ENCODE peak calls at places on chromosomes 1 and 21, in eight cellular contexts. One of them, this sample, is unnamed.

GRCh38 chr1:220189750-220190347 is 82.4 kb downstream of the RAB3GAP2 start:
- DNase-seq in right atrium auricular region: no peak
- DNase-seq in heart left ventricle: no peak
- DNase-seq in IMR-90: peak; percentile 37
- DNase-seq in foreskin keratinocyte: no peak
- DNase-seq in stomach: no peak
- DNase-seq in DND-41: no peak
- DNase-seq in aorta: no peak
- DNase-seq in this sample: no peak

GRCh38 chr1:8439015-8439702 is 121.2 kb downstream of the SLC45A1 start:
- DNase-seq in right atrium auricular region: peak; percentile 86
- DNase-seq in heart left ventricle: peak; percentile 88
- DNase-seq in IMR-90: peak; percentile 88
- DNase-seq in foreskin keratinocyte: no peak
- DNase-seq in stomach: peak; percentile 76
- DNase-seq in DND-41: no peak
- DNase-seq in aorta: peak; percentile 90
- DNase-seq in this sample: peak; percentile 82

GRCh38 chr1:246677842-246678241 is 46.4 kb upstream of the SCCPDH start:
- DNase-seq in right atrium auricular region: no peak
- DNase-seq in heart left ventricle: no peak
- DNase-seq in IMR-90: no peak
- DNase-seq in foreskin keratinocyte: no peak
- DNase-seq in stomach: no peak
- DNase-seq in DND-41: no peak
- DNase-seq in aorta: no peak
- DNase-seq in this sample: no peak

GRCh38 chr1:169615803-169616202 is 14.1 kb downstream of the SELP start:
- DNase-seq in right atrium auricular region: no peak
- DNase-seq in heart left ventricle: no peak
- DNase-seq in IMR-90: no peak
- DNase-seq in foreskin keratinocyte: no peak
- DNase-seq in stomach: no peak
- DNase-seq in DND-41: no peak
- DNase-seq in aorta: no peak
- DNase-seq in this sample: no peak

GRCh38 chr1:8740034-8740449 is 77.4 kb downstream of the RERE start:
- DNase-seq in right atrium auricular region: no peak
- DNase-seq in heart left ventricle: no peak
- DNase-seq in IMR-90: peak; percentile 98
- DNase-seq in foreskin keratinocyte: peak; percentile 84
- DNase-seq in stomach: no peak
- DNase-seq in DND-41: no peak
- DNase-seq in aorta: no peak
- DNase-seq in this sample: no peak

GRCh38 chr21:41250519-41250918 is 66.1 kb upstream of the FAM3B start:
- DNase-seq in right atrium auricular region: no peak
- DNase-seq in heart left ventricle: no peak
- DNase-seq in IMR-90: peak; percentile 30
- DNase-seq in foreskin keratinocyte: peak; percentile 15
- DNase-seq in stomach: peak; percentile 63
- DNase-seq in DND-41: no peak
- DNase-seq in aorta: no peak
- DNase-seq in this sample: no peak

GRCh38 chr1:18540136-18540765 is 59.5 kb downstream of the KLHDC7A start:
- DNase-seq in right atrium auricular region: peak; percentile 13
- DNase-seq in heart left ventricle: no peak
- DNase-seq in IMR-90: no peak
- DNase-seq in foreskin keratinocyte: no peak
- DNase-seq in stomach: peak; percentile 2
- DNase-seq in DND-41: no peak
- DNase-seq in aorta: peak; percentile 26
- DNase-seq in this sample: no peak

GRCh38 chr1:221200464-221200863 is 321.2 kb downstream of the HLX start:
- DNase-seq in right atrium auricular region: no peak
- DNase-seq in heart left ventricle: no peak
- DNase-seq in IMR-90: no peak
- DNase-seq in foreskin keratinocyte: no peak
- DNase-seq in stomach: no peak
- DNase-seq in DND-41: no peak
- DNase-seq in aorta: no peak
- DNase-seq in this sample: no peak

GRCh38 chr1:164950453-164951052 is 391.6 kb downstream of the PBX1 start:
- DNase-seq in right atrium auricular region: no peak
- DNase-seq in heart left ventricle: no peak
- DNase-seq in IMR-90: no peak
- DNase-seq in foreskin keratinocyte: no peak
- DNase-seq in stomach: no peak
- DNase-seq in DND-41: no peak
- DNase-seq in aorta: no peak
- DNase-seq in this sample: no peak

GRCh38 chr1:89632213-89633102 is 462 bp upstream of the LRRC8C start:
- DNase-seq in right atrium auricular region: peak; percentile 83
- DNase-seq in heart left ventricle: peak; percentile 97
- DNase-seq in IMR-90: peak; percentile 71
- DNase-seq in foreskin keratinocyte: no peak
- DNase-seq in stomach: peak; percentile 75
- DNase-seq in DND-41: peak; percentile 84
- DNase-seq in aorta: peak; percentile 96
- DNase-seq in this sample: peak; percentile 89

GRCh38 chr1:229990326-229990725 is 76.7 kb upstream of the GALNT2 start:
- DNase-seq in right atrium auricular region: no peak
- DNase-seq in heart left ventricle: no peak
- DNase-seq in IMR-90: no peak
- DNase-seq in foreskin keratinocyte: no peak
- DNase-seq in stomach: no peak
- DNase-seq in DND-41: no peak
- DNase-seq in aorta: no peak
- DNase-seq in this sample: no peak

GRCh38 chr1:162003825-162004205 is 19.9 kb downstream of the OLFML2B start:
- DNase-seq in right atrium auricular region: no peak
- DNase-seq in heart left ventricle: no peak
- DNase-seq in IMR-90: peak; percentile 83
- DNase-seq in foreskin keratinocyte: peak; percentile 61
- DNase-seq in stomach: no peak
- DNase-seq in DND-41: no peak
- DNase-seq in aorta: no peak
- DNase-seq in this sample: no peak

GRCh38 chr1:192474080-192474683 is 101.4 kb upstream of the RGS1 start:
- DNase-seq in right atrium auricular region: no peak
- DNase-seq in heart left ventricle: no peak
- DNase-seq in IMR-90: peak; percentile 23
- DNase-seq in foreskin keratinocyte: no peak
- DNase-seq in stomach: no peak
- DNase-seq in DND-41: no peak
- DNase-seq in aorta: no peak
- DNase-seq in this sample: no peak

DNA sequence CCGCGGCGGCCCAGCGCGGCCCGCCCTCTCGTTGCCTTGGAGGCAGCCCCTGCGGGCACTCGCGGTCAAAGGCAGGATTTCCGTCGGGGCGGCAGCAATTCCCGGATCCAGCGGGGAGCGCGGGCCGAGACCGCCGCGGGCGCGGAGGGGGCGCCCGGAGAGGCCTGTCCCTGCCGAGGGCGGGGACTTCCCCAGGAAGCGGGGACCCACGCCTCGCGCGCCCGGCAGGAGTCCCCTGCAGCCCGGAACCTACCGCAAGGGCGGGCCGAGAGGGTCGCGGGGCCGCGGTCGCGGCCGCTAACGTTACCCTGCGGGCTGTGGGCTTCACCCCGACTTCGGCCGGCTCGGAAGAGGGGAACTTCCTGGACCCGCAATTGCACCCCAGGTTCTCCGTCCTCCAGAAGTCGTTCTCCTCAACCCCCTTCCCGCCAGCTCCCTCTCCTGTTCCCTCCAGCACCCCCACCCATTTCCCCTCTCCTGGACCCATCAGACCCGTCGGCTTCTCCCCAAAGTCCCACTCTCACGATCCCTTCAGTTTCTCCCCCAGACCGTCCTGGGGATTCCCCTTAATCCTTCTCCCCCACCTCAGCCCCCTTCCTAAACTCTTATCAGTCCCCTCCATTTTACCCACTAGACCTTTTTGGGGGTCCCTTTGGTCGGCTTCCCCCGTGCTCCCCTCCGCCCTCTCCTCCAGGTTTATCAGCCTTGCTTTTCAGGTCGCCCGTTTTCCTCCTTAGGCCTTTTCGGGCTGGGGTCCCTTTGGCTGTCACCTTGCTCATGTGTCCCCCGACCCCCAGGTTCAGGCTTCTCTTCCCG is 611 bp downstream of the FGR start:
- DNase-seq in right atrium auricular region: no peak
- DNase-seq in heart left ventricle: peak; percentile 88
- DNase-seq in IMR-90: no peak
- DNase-seq in foreskin keratinocyte: no peak
- DNase-seq in stomach: peak; percentile 49
- DNase-seq in DND-41: peak; percentile 70
- DNase-seq in aorta: peak; percentile 83
- DNase-seq in this sample: peak; percentile 71
- H3K27ac ChIP-seq in right atrium auricular region: peak overlapping the region; percentile 79
- H3K27ac ChIP-seq in heart left ventricle: peak overlapping the region; percentile 80
- H3K27ac ChIP-seq in IMR-90: no peak overlapping the region
- H3K27ac ChIP-seq in foreskin keratinocyte: no peak overlapping the region
- H3K27ac ChIP-seq in stomach: peak overlapping the region; percentile 84
- H3K27ac ChIP-seq in DND-41: peak overlapping the region; percentile 91
- H3K27ac ChIP-seq in aorta: no peak overlapping the region
- H3K27ac ChIP-seq in this sample: peak overlapping the region; percentile 92

GRCh38 chr1:6102227-6102845 is 56.6 kb downstream of the KCNAB2 start:
- DNase-seq in right atrium auricular region: no peak
- DNase-seq in heart left ventricle: peak; percentile 48
- DNase-seq in IMR-90: no peak
- DNase-seq in foreskin keratinocyte: no peak
- DNase-seq in stomach: no peak
- DNase-seq in DND-41: no peak
- DNase-seq in aorta: peak; percentile 50
- DNase-seq in this sample: no peak
- H3K4me1 ChIP-seq in right atrium auricular region: no peaks in the 10 kb centered on the region
- H3K4me1 ChIP-seq in heart left ventricle: peaks cover 14% of the 10 kb centered on the region
- H3K4me1 ChIP-seq in IMR-90: no peaks in the 10 kb centered on the region
- H3K4me1 ChIP-seq in foreskin keratinocyte: no peaks in the 10 kb centered on the region
- H3K4me1 ChIP-seq in stomach: no peaks in the 10 kb centered on the region
- H3K4me1 ChIP-seq in DND-41: no peaks in the 10 kb centered on the region
- H3K4me1 ChIP-seq in aorta: no peaks in the 10 kb centered on the region
- H3K4me1 ChIP-seq in this sample: peaks cover 20% of the 10 kb centered on the region

GRCh38 chr1:156157506-156157905 is 4.1 kb downstream of the SEMA4A start:
- DNase-seq in right atrium auricular region: no peak
- DNase-seq in heart left ventricle: no peak
- DNase-seq in IMR-90: no peak
- DNase-seq in foreskin keratinocyte: no peak
- DNase-seq in stomach: no peak
- DNase-seq in DND-41: no peak
- DNase-seq in aorta: no peak
- DNase-seq in this sample: no peak

GRCh38 chr1:156157974-156158373 is 4.6 kb downstream of the SEMA4A start:
- DNase-seq in right atrium auricular region: no peak
- DNase-seq in heart left ventricle: no peak
- DNase-seq in IMR-90: no peak
- DNase-seq in foreskin keratinocyte: no peak
- DNase-seq in stomach: no peak
- DNase-seq in DND-41: no peak
- DNase-seq in aorta: no peak
- DNase-seq in this sample: no peak

GRCh38 chr1:156160744-156161181 is 7.4 kb downstream of the SEMA4A start:
- DNase-seq in right atrium auricular region: peak; percentile 94
- DNase-seq in heart left ventricle: peak; percentile 92
- DNase-seq in IMR-90: peak; percentile 58
- DNase-seq in foreskin keratinocyte: no peak
- DNase-seq in stomach: peak; percentile 56
- DNase-seq in DND-41: no peak
- DNase-seq in aorta: peak; percentile 94
- DNase-seq in this sample: peak; percentile 90

GRCh38 chr1:156162430-156163037 is 9.1 kb downstream of the SEMA4A start:
- DNase-seq in right atrium auricular region: no peak
- DNase-seq in heart left ventricle: peak; percentile 69
- DNase-seq in IMR-90: no peak
- DNase-seq in foreskin keratinocyte: no peak
- DNase-seq in stomach: peak; percentile 76
- DNase-seq in DND-41: no peak
- DNase-seq in aorta: peak; percentile 32
- DNase-seq in this sample: peak; percentile 41

GRCh38 chr1:156160000-156160743 is 6.8 kb downstream of the SEMA4A start:
- DNase-seq in right atrium auricular region: no peak
- DNase-seq in heart left ventricle: no peak
- DNase-seq in IMR-90: no peak
- DNase-seq in foreskin keratinocyte: no peak
- DNase-seq in stomach: no peak
- DNase-seq in DND-41: no peak
- DNase-seq in aorta: no peak
- DNase-seq in this sample: peak; percentile 49
- H3K27ac ChIP-seq in right atrium auricular region: peak overlapping the region; percentile 93
- H3K27ac ChIP-seq in heart left ventricle: peak overlapping the region; percentile 93
- H3K27ac ChIP-seq in IMR-90: no peak overlapping the region
- H3K27ac ChIP-seq in foreskin keratinocyte: no peak overlapping the region
- H3K27ac ChIP-seq in stomach: peak overlapping the region; percentile 83
- H3K27ac ChIP-seq in DND-41: no peak overlapping the region
- H3K27ac ChIP-seq in aorta: no peak overlapping the region
- H3K27ac ChIP-seq in this sample: peak overlapping the region; percentile 88

GRCh38 chr1:6184083-6184783 is 4.1 kb upstream of the CHD5 start:
- DNase-seq in right atrium auricular region: no peak
- DNase-seq in heart left ventricle: no peak
- DNase-seq in IMR-90: no peak
- DNase-seq in foreskin keratinocyte: no peak
- DNase-seq in stomach: no peak
- DNase-seq in DND-41: no peak
- DNase-seq in aorta: no peak
- DNase-seq in this sample: no peak

GRCh38 chr1:6181347-6181770 is 1.2 kb upstream of the CHD5 start:
- DNase-seq in right atrium auricular region: no peak
- DNase-seq in heart left ventricle: no peak
- DNase-seq in IMR-90: no peak
- DNase-seq in foreskin keratinocyte: no peak
- DNase-seq in stomach: no peak
- DNase-seq in DND-41: no peak
- DNase-seq in aorta: no peak
- DNase-seq in this sample: no peak

GRCh38 chr1:6185635-6186382 is 5.7 kb upstream of the CHD5 start:
- DNase-seq in right atrium auricular region: no peak
- DNase-seq in heart left ventricle: no peak
- DNase-seq in IMR-90: peak; percentile 41
- DNase-seq in foreskin keratinocyte: no peak
- DNase-seq in stomach: no peak
- DNase-seq in DND-41: peak; percentile 50
- DNase-seq in aorta: no peak
- DNase-seq in this sample: no peak

GRCh38 chr1:6185151-6185550 is 5.0 kb upstream of the CHD5 start:
- DNase-seq in right atrium auricular region: no peak
- DNase-seq in heart left ventricle: no peak
- DNase-seq in IMR-90: peak; percentile 82
- DNase-seq in foreskin keratinocyte: peak; percentile 32
- DNase-seq in stomach: no peak
- DNase-seq in DND-41: no peak
- DNase-seq in aorta: no peak
- DNase-seq in this sample: no peak

DNA sequence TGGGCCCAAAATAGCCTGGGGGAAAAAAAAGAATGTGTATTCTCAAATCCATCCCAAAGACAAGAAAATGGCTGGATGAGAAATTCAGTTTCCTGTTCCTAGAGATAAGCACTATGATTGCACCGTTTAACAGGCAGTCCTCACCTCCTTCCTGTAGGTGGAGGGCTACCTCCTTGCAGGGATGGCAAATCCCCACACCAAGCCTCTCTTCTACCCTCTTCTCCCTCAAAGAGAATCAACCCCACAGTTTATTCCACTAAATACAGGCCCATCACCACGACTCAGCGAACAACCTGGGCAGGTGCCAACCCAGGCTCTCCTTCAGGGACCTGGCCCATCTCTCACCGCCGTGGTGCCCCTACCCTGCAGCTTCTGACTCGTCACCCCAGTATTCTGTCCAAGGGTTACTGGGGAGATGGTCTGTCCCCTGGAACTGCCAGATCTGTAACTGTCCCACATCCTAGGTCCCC is 3.4 kb upstream of the CHD5 start:
- DNase-seq in right atrium auricular region: no peak
- DNase-seq in heart left ventricle: no peak
- DNase-seq in IMR-90: peak; percentile 20
- DNase-seq in foreskin keratinocyte: no peak
- DNase-seq in stomach: no peak
- DNase-seq in DND-41: no peak
- DNase-seq in aorta: no peak
- DNase-seq in this sample: no peak
- H3K4me1 ChIP-seq in right atrium auricular region: peaks cover 22% of the 10 kb centered on the region
- H3K4me1 ChIP-seq in heart left ventricle: peaks cover 16% of the 10 kb centered on the region
- H3K4me1 ChIP-seq in IMR-90: peaks cover 16% of the 10 kb centered on the region
- H3K4me1 ChIP-seq in foreskin keratinocyte: peaks cover 10% of the 10 kb centered on the region
- H3K4me1 ChIP-seq in stomach: peaks cover 45% of the 10 kb centered on the region
- H3K4me1 ChIP-seq in DND-41: no peaks in the 10 kb centered on the region
- H3K4me1 ChIP-seq in aorta: no peaks in the 10 kb centered on the region
- H3K4me1 ChIP-seq in this sample: peaks cover 27% of the 10 kb centered on the region